ENCODE peak calls at places on chromosome 10, in ten cellular contexts. One of them, this sample, is unnamed.

GRCh38 chr10:114334301-114334700 is 70.0 kb downstream of the AFAP1L2 start:
- DNase-seq in A172: no peak
- DNase-seq in hypothalamus: no peak
- DNase-seq in activated CD8-positive, alpha-beta memory T cell treated with anti-CD3 and anti-CD28 coated beads, Interleukin-2, amount 50 U/mL, for 4 hours: no peak
- DNase-seq in NCI-H774: no peak
- DNase-seq in cardiac muscle cell: peak; percentile 47
- DNase-seq in activated T-cell treated with anti-CD3 and anti-CD28 coated beads, Interleukin-2, amount 50 U/mL, for 72 hours: no peak
- DNase-seq in stimulated activated CD4-positive, alpha-beta T cell treated with anti-CD3 and anti-CD28 coated beads, Interleukin-2, amount 100 ng/mL, for 48 hours: no peak
- DNase-seq in RWPE1: no peak
- DNase-seq in activated naive CD4-positive, alpha-beta T cell treated with anti-CD3 and anti-CD28 coated beads for 36 hours: no peak
- DNase-seq in this sample: no peak

GRCh38 chr10:63712717-63713115 is 191.5 kb downstream of the REEP3 start:
- DNase-seq in hypothalamus: no peak
- DNase-seq in activated naive CD4-positive, alpha-beta T cell treated with anti-CD3 and anti-CD28 coated beads for 36 hours: no peak
- DNase-seq in stimulated activated CD4-positive, alpha-beta T cell treated with anti-CD3 and anti-CD28 coated beads, Interleukin-2, amount 100 ng/mL, for 48 hours: no peak
- DNase-seq in RWPE1: no peak
- DNase-seq in cardiac muscle cell: peak; percentile 43
- DNase-seq in A172: no peak
- DNase-seq in activated T-cell treated with anti-CD3 and anti-CD28 coated beads, Interleukin-2, amount 50 U/mL, for 72 hours: no peak
- DNase-seq in NCI-H774: no peak
- DNase-seq in activated CD8-positive, alpha-beta memory T cell treated with anti-CD3 and anti-CD28 coated beads, Interleukin-2, amount 50 U/mL, for 4 hours: no peak
- DNase-seq in this sample: no peak

GRCh38 chr10:86708783-86709778 is 40.8 kb downstream of the LDB3 start:
- DNase-seq in activated T-cell treated with anti-CD3 and anti-CD28 coated beads, Interleukin-2, amount 50 U/mL, for 72 hours: no peak
- DNase-seq in hypothalamus: no peak
- DNase-seq in RWPE1: no peak
- DNase-seq in A172: no peak
- DNase-seq in activated naive CD4-positive, alpha-beta T cell treated with anti-CD3 and anti-CD28 coated beads for 36 hours: no peak
- DNase-seq in cardiac muscle cell: no peak
- DNase-seq in activated CD8-positive, alpha-beta memory T cell treated with anti-CD3 and anti-CD28 coated beads, Interleukin-2, amount 50 U/mL, for 4 hours: no peak
- DNase-seq in stimulated activated CD4-positive, alpha-beta T cell treated with anti-CD3 and anti-CD28 coated beads, Interleukin-2, amount 100 ng/mL, for 48 hours: no peak
- DNase-seq in NCI-H774: no peak
- DNase-seq in this sample: no peak

GRCh38 chr10:31782701-31783100 is 145.9 kb downstream of the ARHGAP12 start:
- DNase-seq in cardiac muscle cell: no peak
- DNase-seq in NCI-H774: no peak
- DNase-seq in activated naive CD4-positive, alpha-beta T cell treated with anti-CD3 and anti-CD28 coated beads for 36 hours: no peak
- DNase-seq in hypothalamus: no peak
- DNase-seq in stimulated activated CD4-positive, alpha-beta T cell treated with anti-CD3 and anti-CD28 coated beads, Interleukin-2, amount 100 ng/mL, for 48 hours: no peak
- DNase-seq in RWPE1: no peak
- DNase-seq in activated CD8-positive, alpha-beta memory T cell treated with anti-CD3 and anti-CD28 coated beads, Interleukin-2, amount 50 U/mL, for 4 hours: no peak
- DNase-seq in activated T-cell treated with anti-CD3 and anti-CD28 coated beads, Interleukin-2, amount 50 U/mL, for 72 hours: no peak
- DNase-seq in A172: no peak
- DNase-seq in this sample: no peak

GRCh38 chr10:46546591-46547330 is 9.7 kb downstream of the GPRIN2 start:
- DNase-seq in NCI-H774: no peak
- DNase-seq in RWPE1: peak; percentile 55
- DNase-seq in A172: no peak
- DNase-seq in cardiac muscle cell: no peak
- DNase-seq in activated CD8-positive, alpha-beta memory T cell treated with anti-CD3 and anti-CD28 coated beads, Interleukin-2, amount 50 U/mL, for 4 hours: peak; percentile 13
- DNase-seq in activated naive CD4-positive, alpha-beta T cell treated with anti-CD3 and anti-CD28 coated beads for 36 hours: peak; percentile 3
- DNase-seq in hypothalamus: no peak
- DNase-seq in activated T-cell treated with anti-CD3 and anti-CD28 coated beads, Interleukin-2, amount 50 U/mL, for 72 hours: no peak
- DNase-seq in stimulated activated CD4-positive, alpha-beta T cell treated with anti-CD3 and anti-CD28 coated beads, Interleukin-2, amount 100 ng/mL, for 48 hours: no peak
- DNase-seq in this sample: peak; percentile 57

GRCh38 chr10:90968448-90969086 is 47.7 kb upstream of the ANKRD1 start:
- DNase-seq in RWPE1: peak; percentile 72
- DNase-seq in activated T-cell treated with anti-CD3 and anti-CD28 coated beads, Interleukin-2, amount 50 U/mL, for 72 hours: no peak
- DNase-seq in A172: peak; percentile 99
- DNase-seq in hypothalamus: no peak
- DNase-seq in activated naive CD4-positive, alpha-beta T cell treated with anti-CD3 and anti-CD28 coated beads for 36 hours: no peak
- DNase-seq in cardiac muscle cell: peak; percentile 36
- DNase-seq in activated CD8-positive, alpha-beta memory T cell treated with anti-CD3 and anti-CD28 coated beads, Interleukin-2, amount 50 U/mL, for 4 hours: no peak
- DNase-seq in stimulated activated CD4-positive, alpha-beta T cell treated with anti-CD3 and anti-CD28 coated beads, Interleukin-2, amount 100 ng/mL, for 48 hours: no peak
- DNase-seq in NCI-H774: no peak
- DNase-seq in this sample: no peak

GRCh38 chr10:35924726-35925125 is 282.6 kb upstream of the FZD8 start:
- DNase-seq in RWPE1: no peak
- DNase-seq in A172: no peak
- DNase-seq in cardiac muscle cell: no peak
- DNase-seq in hypothalamus: no peak
- DNase-seq in NCI-H774: no peak
- DNase-seq in activated T-cell treated with anti-CD3 and anti-CD28 coated beads, Interleukin-2, amount 50 U/mL, for 72 hours: no peak
- DNase-seq in stimulated activated CD4-positive, alpha-beta T cell treated with anti-CD3 and anti-CD28 coated beads, Interleukin-2, amount 100 ng/mL, for 48 hours: no peak
- DNase-seq in activated CD8-positive, alpha-beta memory T cell treated with anti-CD3 and anti-CD28 coated beads, Interleukin-2, amount 50 U/mL, for 4 hours: no peak
- DNase-seq in activated naive CD4-positive, alpha-beta T cell treated with anti-CD3 and anti-CD28 coated beads for 36 hours: no peak
- DNase-seq in this sample: no peak

GRCh38 chr10:14696763-14697321 is 77.9 kb downstream of the FAM107B start:
- DNase-seq in activated naive CD4-positive, alpha-beta T cell treated with anti-CD3 and anti-CD28 coated beads for 36 hours: no peak
- DNase-seq in stimulated activated CD4-positive, alpha-beta T cell treated with anti-CD3 and anti-CD28 coated beads, Interleukin-2, amount 100 ng/mL, for 48 hours: no peak
- DNase-seq in activated CD8-positive, alpha-beta memory T cell treated with anti-CD3 and anti-CD28 coated beads, Interleukin-2, amount 50 U/mL, for 4 hours: no peak
- DNase-seq in activated T-cell treated with anti-CD3 and anti-CD28 coated beads, Interleukin-2, amount 50 U/mL, for 72 hours: no peak
- DNase-seq in hypothalamus: no peak
- DNase-seq in NCI-H774: no peak
- DNase-seq in cardiac muscle cell: no peak
- DNase-seq in RWPE1: no peak
- DNase-seq in A172: no peak
- DNase-seq in this sample: no peak

GRCh38 chr10:109456566-109457361 is 466.5 kb downstream of the XPNPEP1 start:
- DNase-seq in cardiac muscle cell: peak; percentile 0
- DNase-seq in RWPE1: no peak
- DNase-seq in activated naive CD4-positive, alpha-beta T cell treated with anti-CD3 and anti-CD28 coated beads for 36 hours: no peak
- DNase-seq in activated T-cell treated with anti-CD3 and anti-CD28 coated beads, Interleukin-2, amount 50 U/mL, for 72 hours: no peak
- DNase-seq in NCI-H774: no peak
- DNase-seq in A172: no peak
- DNase-seq in activated CD8-positive, alpha-beta memory T cell treated with anti-CD3 and anti-CD28 coated beads, Interleukin-2, amount 50 U/mL, for 4 hours: no peak
- DNase-seq in stimulated activated CD4-positive, alpha-beta T cell treated with anti-CD3 and anti-CD28 coated beads, Interleukin-2, amount 100 ng/mL, for 48 hours: no peak
- DNase-seq in hypothalamus: no peak
- DNase-seq in this sample: no peak

GRCh38 chr10:102643346-102644065 is 773 bp upstream of the TRIM8 start:
- DNase-seq in hypothalamus: peak; percentile 32
- DNase-seq in stimulated activated CD4-positive, alpha-beta T cell treated with anti-CD3 and anti-CD28 coated beads, Interleukin-2, amount 100 ng/mL, for 48 hours: peak; percentile 52
- DNase-seq in activated naive CD4-positive, alpha-beta T cell treated with anti-CD3 and anti-CD28 coated beads for 36 hours: peak; percentile 46
- DNase-seq in activated T-cell treated with anti-CD3 and anti-CD28 coated beads, Interleukin-2, amount 50 U/mL, for 72 hours: peak; percentile 60
- DNase-seq in NCI-H774: peak; percentile 14
- DNase-seq in activated CD8-positive, alpha-beta memory T cell treated with anti-CD3 and anti-CD28 coated beads, Interleukin-2, amount 50 U/mL, for 4 hours: peak; percentile 51
- DNase-seq in RWPE1: peak; percentile 72
- DNase-seq in A172: no peak
- DNase-seq in cardiac muscle cell: peak; percentile 88
- DNase-seq in this sample: peak; percentile 80

GRCh38 chr10:93346712-93347111 is 135.4 kb downstream of the MYOF start:
- DNase-seq in A172: no peak
- DNase-seq in activated CD8-positive, alpha-beta memory T cell treated with anti-CD3 and anti-CD28 coated beads, Interleukin-2, amount 50 U/mL, for 4 hours: no peak
- DNase-seq in stimulated activated CD4-positive, alpha-beta T cell treated with anti-CD3 and anti-CD28 coated beads, Interleukin-2, amount 100 ng/mL, for 48 hours: no peak
- DNase-seq in RWPE1: no peak
- DNase-seq in cardiac muscle cell: peak; percentile 21
- DNase-seq in NCI-H774: no peak
- DNase-seq in activated T-cell treated with anti-CD3 and anti-CD28 coated beads, Interleukin-2, amount 50 U/mL, for 72 hours: no peak
- DNase-seq in hypothalamus: no peak
- DNase-seq in activated naive CD4-positive, alpha-beta T cell treated with anti-CD3 and anti-CD28 coated beads for 36 hours: no peak
- DNase-seq in this sample: no peak

GRCh38 chr10:102814456-102814871 is 22.7 kb downstream of the CYP17A1 start:
- DNase-seq in activated CD8-positive, alpha-beta memory T cell treated with anti-CD3 and anti-CD28 coated beads, Interleukin-2, amount 50 U/mL, for 4 hours: no peak
- DNase-seq in hypothalamus: no peak
- DNase-seq in RWPE1: no peak
- DNase-seq in activated T-cell treated with anti-CD3 and anti-CD28 coated beads, Interleukin-2, amount 50 U/mL, for 72 hours: no peak
- DNase-seq in stimulated activated CD4-positive, alpha-beta T cell treated with anti-CD3 and anti-CD28 coated beads, Interleukin-2, amount 100 ng/mL, for 48 hours: no peak
- DNase-seq in NCI-H774: no peak
- DNase-seq in activated naive CD4-positive, alpha-beta T cell treated with anti-CD3 and anti-CD28 coated beads for 36 hours: no peak
- DNase-seq in A172: peak; percentile 56
- DNase-seq in cardiac muscle cell: peak; percentile 73
- DNase-seq in this sample: peak; percentile 68

GRCh38 chr10:52465202-52465601 is 151.1 kb downstream of the DKK1 start:
- DNase-seq in cardiac muscle cell: no peak
- DNase-seq in NCI-H774: no peak
- DNase-seq in activated T-cell treated with anti-CD3 and anti-CD28 coated beads, Interleukin-2, amount 50 U/mL, for 72 hours: no peak
- DNase-seq in activated naive CD4-positive, alpha-beta T cell treated with anti-CD3 and anti-CD28 coated beads for 36 hours: no peak
- DNase-seq in RWPE1: no peak
- DNase-seq in activated CD8-positive, alpha-beta memory T cell treated with anti-CD3 and anti-CD28 coated beads, Interleukin-2, amount 50 U/mL, for 4 hours: no peak
- DNase-seq in stimulated activated CD4-positive, alpha-beta T cell treated with anti-CD3 and anti-CD28 coated beads, Interleukin-2, amount 100 ng/mL, for 48 hours: no peak
- DNase-seq in A172: no peak
- DNase-seq in hypothalamus: no peak
- DNase-seq in this sample: no peak

GRCh38 chr10:76583711-76584161 is 1053.9 kb downstream of the KCNMA1 start:
- DNase-seq in activated naive CD4-positive, alpha-beta T cell treated with anti-CD3 and anti-CD28 coated beads for 36 hours: no peak
- DNase-seq in activated CD8-positive, alpha-beta memory T cell treated with anti-CD3 and anti-CD28 coated beads, Interleukin-2, amount 50 U/mL, for 4 hours: no peak
- DNase-seq in RWPE1: peak; percentile 92
- DNase-seq in activated T-cell treated with anti-CD3 and anti-CD28 coated beads, Interleukin-2, amount 50 U/mL, for 72 hours: no peak
- DNase-seq in cardiac muscle cell: peak; percentile 84
- DNase-seq in stimulated activated CD4-positive, alpha-beta T cell treated with anti-CD3 and anti-CD28 coated beads, Interleukin-2, amount 100 ng/mL, for 48 hours: no peak
- DNase-seq in A172: peak; percentile 90
- DNase-seq in hypothalamus: no peak
- DNase-seq in NCI-H774: no peak
- DNase-seq in this sample: no peak

GRCh38 chr10:120741415-120741814 is 109.7 kb upstream of the WDR11 start:
- DNase-seq in activated CD8-positive, alpha-beta memory T cell treated with anti-CD3 and anti-CD28 coated beads, Interleukin-2, amount 50 U/mL, for 4 hours: no peak
- DNase-seq in A172: no peak
- DNase-seq in hypothalamus: no peak
- DNase-seq in activated naive CD4-positive, alpha-beta T cell treated with anti-CD3 and anti-CD28 coated beads for 36 hours: no peak
- DNase-seq in activated T-cell treated with anti-CD3 and anti-CD28 coated beads, Interleukin-2, amount 50 U/mL, for 72 hours: no peak
- DNase-seq in RWPE1: no peak
- DNase-seq in stimulated activated CD4-positive, alpha-beta T cell treated with anti-CD3 and anti-CD28 coated beads, Interleukin-2, amount 100 ng/mL, for 48 hours: no peak
- DNase-seq in NCI-H774: no peak
- DNase-seq in cardiac muscle cell: no peak
- DNase-seq in this sample: no peak

GRCh38 chr10:97365761-97366351 is 31.3 kb upstream of the FRAT2 start:
- DNase-seq in activated naive CD4-positive, alpha-beta T cell treated with anti-CD3 and anti-CD28 coated beads for 36 hours: no peak
- DNase-seq in activated T-cell treated with anti-CD3 and anti-CD28 coated beads, Interleukin-2, amount 50 U/mL, for 72 hours: no peak
- DNase-seq in hypothalamus: no peak
- DNase-seq in cardiac muscle cell: no peak
- DNase-seq in RWPE1: no peak
- DNase-seq in activated CD8-positive, alpha-beta memory T cell treated with anti-CD3 and anti-CD28 coated beads, Interleukin-2, amount 50 U/mL, for 4 hours: no peak
- DNase-seq in A172: no peak
- DNase-seq in stimulated activated CD4-positive, alpha-beta T cell treated with anti-CD3 and anti-CD28 coated beads, Interleukin-2, amount 100 ng/mL, for 48 hours: no peak
- DNase-seq in NCI-H774: no peak
- DNase-seq in this sample: no peak

GRCh38 chr10:75208177-75208576 is 2.4 kb upstream of the VDAC2 start:
- DNase-seq in activated T-cell treated with anti-CD3 and anti-CD28 coated beads, Interleukin-2, amount 50 U/mL, for 72 hours: peak; percentile 16
- DNase-seq in NCI-H774: no peak
- DNase-seq in hypothalamus: no peak
- DNase-seq in activated CD8-positive, alpha-beta memory T cell treated with anti-CD3 and anti-CD28 coated beads, Interleukin-2, amount 50 U/mL, for 4 hours: no peak
- DNase-seq in RWPE1: peak; percentile 89
- DNase-seq in activated naive CD4-positive, alpha-beta T cell treated with anti-CD3 and anti-CD28 coated beads for 36 hours: no peak
- DNase-seq in stimulated activated CD4-positive, alpha-beta T cell treated with anti-CD3 and anti-CD28 coated beads, Interleukin-2, amount 100 ng/mL, for 48 hours: no peak
- DNase-seq in A172: no peak
- DNase-seq in cardiac muscle cell: peak; percentile 55
- DNase-seq in this sample: no peak

GRCh38 chr10:96673318-96674099 is 46.8 kb downstream of the PIK3AP1 start:
- DNase-seq in cardiac muscle cell: peak; percentile 28
- DNase-seq in stimulated activated CD4-positive, alpha-beta T cell treated with anti-CD3 and anti-CD28 coated beads, Interleukin-2, amount 100 ng/mL, for 48 hours: no peak
- DNase-seq in activated T-cell treated with anti-CD3 and anti-CD28 coated beads, Interleukin-2, amount 50 U/mL, for 72 hours: no peak
- DNase-seq in RWPE1: no peak
- DNase-seq in activated CD8-positive, alpha-beta memory T cell treated with anti-CD3 and anti-CD28 coated beads, Interleukin-2, amount 50 U/mL, for 4 hours: no peak
- DNase-seq in A172: peak; percentile 57
- DNase-seq in hypothalamus: no peak
- DNase-seq in activated naive CD4-positive, alpha-beta T cell treated with anti-CD3 and anti-CD28 coated beads for 36 hours: no peak
- DNase-seq in NCI-H774: no peak
- DNase-seq in this sample: peak; percentile 84

GRCh38 chr10:13475124-13475523 is 53.7 kb downstream of the BEND7 start:
- DNase-seq in A172: no peak
- DNase-seq in stimulated activated CD4-positive, alpha-beta T cell treated with anti-CD3 and anti-CD28 coated beads, Interleukin-2, amount 100 ng/mL, for 48 hours: no peak
- DNase-seq in hypothalamus: no peak
- DNase-seq in activated CD8-positive, alpha-beta memory T cell treated with anti-CD3 and anti-CD28 coated beads, Interleukin-2, amount 50 U/mL, for 4 hours: no peak
- DNase-seq in NCI-H774: no peak
- DNase-seq in cardiac muscle cell: no peak
- DNase-seq in RWPE1: peak; percentile 60
- DNase-seq in activated naive CD4-positive, alpha-beta T cell treated with anti-CD3 and anti-CD28 coated beads for 36 hours: no peak
- DNase-seq in activated T-cell treated with anti-CD3 and anti-CD28 coated beads, Interleukin-2, amount 50 U/mL, for 72 hours: no peak
- DNase-seq in this sample: no peak

GRCh38 chr10:79145174-79145483 is 76.4 kb downstream of the ZMIZ1 start:
- DNase-seq in cardiac muscle cell: no peak
- DNase-seq in activated T-cell treated with anti-CD3 and anti-CD28 coated beads, Interleukin-2, amount 50 U/mL, for 72 hours: no peak
- DNase-seq in activated naive CD4-positive, alpha-beta T cell treated with anti-CD3 and anti-CD28 coated beads for 36 hours: no peak
- DNase-seq in hypothalamus: no peak
- DNase-seq in RWPE1: no peak
- DNase-seq in activated CD8-positive, alpha-beta memory T cell treated with anti-CD3 and anti-CD28 coated beads, Interleukin-2, amount 50 U/mL, for 4 hours: no peak
- DNase-seq in A172: no peak
- DNase-seq in stimulated activated CD4-positive, alpha-beta T cell treated with anti-CD3 and anti-CD28 coated beads, Interleukin-2, amount 100 ng/mL, for 48 hours: no peak
- DNase-seq in NCI-H774: no peak
- DNase-seq in this sample: no peak

GRCh38 chr10:125584954-125585353 is 98.0 kb downstream of the TEX36 start:
- DNase-seq in NCI-H774: no peak
- DNase-seq in A172: no peak
- DNase-seq in stimulated activated CD4-positive, alpha-beta T cell treated with anti-CD3 and anti-CD28 coated beads, Interleukin-2, amount 100 ng/mL, for 48 hours: no peak
- DNase-seq in activated CD8-positive, alpha-beta memory T cell treated with anti-CD3 and anti-CD28 coated beads, Interleukin-2, amount 50 U/mL, for 4 hours: no peak
- DNase-seq in hypothalamus: no peak
- DNase-seq in cardiac muscle cell: no peak
- DNase-seq in activated naive CD4-positive, alpha-beta T cell treated with anti-CD3 and anti-CD28 coated beads for 36 hours: no peak
- DNase-seq in RWPE1: peak; percentile 22
- DNase-seq in activated T-cell treated with anti-CD3 and anti-CD28 coated beads, Interleukin-2, amount 50 U/mL, for 72 hours: no peak
- DNase-seq in this sample: no peak

GRCh38 chr10:75456122-75456521 is 24.7 kb downstream of the LRMDA start:
- DNase-seq in activated naive CD4-positive, alpha-beta T cell treated with anti-CD3 and anti-CD28 coated beads for 36 hours: no peak
- DNase-seq in stimulated activated CD4-positive, alpha-beta T cell treated with anti-CD3 and anti-CD28 coated beads, Interleukin-2, amount 100 ng/mL, for 48 hours: no peak
- DNase-seq in NCI-H774: no peak
- DNase-seq in activated T-cell treated with anti-CD3 and anti-CD28 coated beads, Interleukin-2, amount 50 U/mL, for 72 hours: no peak
- DNase-seq in A172: no peak
- DNase-seq in activated CD8-positive, alpha-beta memory T cell treated with anti-CD3 and anti-CD28 coated beads, Interleukin-2, amount 50 U/mL, for 4 hours: no peak
- DNase-seq in cardiac muscle cell: no peak
- DNase-seq in RWPE1: no peak
- DNase-seq in hypothalamus: no peak
- DNase-seq in this sample: no peak

GRCh38 chr10:3036155-3036554 is 31.2 kb upstream of the PFKP start:
- DNase-seq in hypothalamus: no peak
- DNase-seq in activated T-cell treated with anti-CD3 and anti-CD28 coated beads, Interleukin-2, amount 50 U/mL, for 72 hours: no peak
- DNase-seq in A172: no peak
- DNase-seq in NCI-H774: no peak
- DNase-seq in activated CD8-positive, alpha-beta memory T cell treated with anti-CD3 and anti-CD28 coated beads, Interleukin-2, amount 50 U/mL, for 4 hours: no peak
- DNase-seq in stimulated activated CD4-positive, alpha-beta T cell treated with anti-CD3 and anti-CD28 coated beads, Interleukin-2, amount 100 ng/mL, for 48 hours: no peak
- DNase-seq in activated naive CD4-positive, alpha-beta T cell treated with anti-CD3 and anti-CD28 coated beads for 36 hours: no peak
- DNase-seq in cardiac muscle cell: no peak
- DNase-seq in RWPE1: no peak
- DNase-seq in this sample: no peak

GRCh38 chr10:21524526-21525366 is 736 bp downstream of the SKIDA1 start:
- DNase-seq in activated naive CD4-positive, alpha-beta T cell treated with anti-CD3 and anti-CD28 coated beads for 36 hours: peak; percentile 16
- DNase-seq in RWPE1: no peak
- DNase-seq in activated CD8-positive, alpha-beta memory T cell treated with anti-CD3 and anti-CD28 coated beads, Interleukin-2, amount 50 U/mL, for 4 hours: no peak
- DNase-seq in activated T-cell treated with anti-CD3 and anti-CD28 coated beads, Interleukin-2, amount 50 U/mL, for 72 hours: no peak
- DNase-seq in NCI-H774: no peak
- DNase-seq in A172: peak; percentile 22
- DNase-seq in stimulated activated CD4-positive, alpha-beta T cell treated with anti-CD3 and anti-CD28 coated beads, Interleukin-2, amount 100 ng/mL, for 48 hours: no peak
- DNase-seq in cardiac muscle cell: peak; percentile 73
- DNase-seq in hypothalamus: no peak
- DNase-seq in this sample: no peak

GRCh38 chr10:128932071-128932820 is 534.8 kb upstream of the MGMT start:
- DNase-seq in cardiac muscle cell: no peak
- DNase-seq in activated naive CD4-positive, alpha-beta T cell treated with anti-CD3 and anti-CD28 coated beads for 36 hours: no peak
- DNase-seq in activated T-cell treated with anti-CD3 and anti-CD28 coated beads, Interleukin-2, amount 50 U/mL, for 72 hours: no peak
- DNase-seq in hypothalamus: no peak
- DNase-seq in A172: no peak
- DNase-seq in stimulated activated CD4-positive, alpha-beta T cell treated with anti-CD3 and anti-CD28 coated beads, Interleukin-2, amount 100 ng/mL, for 48 hours: no peak
- DNase-seq in NCI-H774: no peak
- DNase-seq in RWPE1: no peak
- DNase-seq in activated CD8-positive, alpha-beta memory T cell treated with anti-CD3 and anti-CD28 coated beads, Interleukin-2, amount 50 U/mL, for 4 hours: no peak
- DNase-seq in this sample: no peak

GRCh38 chr10:110868981-110869380 is 2.7 kb upstream of the PDCD4 start:
- DNase-seq in activated CD8-positive, alpha-beta memory T cell treated with anti-CD3 and anti-CD28 coated beads, Interleukin-2, amount 50 U/mL, for 4 hours: no peak
- DNase-seq in hypothalamus: no peak
- DNase-seq in cardiac muscle cell: no peak
- DNase-seq in stimulated activated CD4-positive, alpha-beta T cell treated with anti-CD3 and anti-CD28 coated beads, Interleukin-2, amount 100 ng/mL, for 48 hours: no peak
- DNase-seq in RWPE1: no peak
- DNase-seq in activated T-cell treated with anti-CD3 and anti-CD28 coated beads, Interleukin-2, amount 50 U/mL, for 72 hours: no peak
- DNase-seq in A172: no peak
- DNase-seq in NCI-H774: no peak
- DNase-seq in activated naive CD4-positive, alpha-beta T cell treated with anti-CD3 and anti-CD28 coated beads for 36 hours: peak; percentile 25
- DNase-seq in this sample: no peak

GRCh38 chr10:76763360-76763759 is 874.2 kb downstream of the KCNMA1 start:
- DNase-seq in hypothalamus: no peak
- DNase-seq in RWPE1: no peak
- DNase-seq in stimulated activated CD4-positive, alpha-beta T cell treated with anti-CD3 and anti-CD28 coated beads, Interleukin-2, amount 100 ng/mL, for 48 hours: no peak
- DNase-seq in cardiac muscle cell: no peak
- DNase-seq in activated CD8-positive, alpha-beta memory T cell treated with anti-CD3 and anti-CD28 coated beads, Interleukin-2, amount 50 U/mL, for 4 hours: no peak
- DNase-seq in activated naive CD4-positive, alpha-beta T cell treated with anti-CD3 and anti-CD28 coated beads for 36 hours: no peak
- DNase-seq in NCI-H774: no peak
- DNase-seq in activated T-cell treated with anti-CD3 and anti-CD28 coated beads, Interleukin-2, amount 50 U/mL, for 72 hours: no peak
- DNase-seq in A172: peak; percentile 2
- DNase-seq in this sample: no peak

GRCh38 chr10:34528320-34528719 is 286.8 kb downstream of the PARD3 start:
- DNase-seq in activated CD8-positive, alpha-beta memory T cell treated with anti-CD3 and anti-CD28 coated beads, Interleukin-2, amount 50 U/mL, for 4 hours: no peak
- DNase-seq in activated T-cell treated with anti-CD3 and anti-CD28 coated beads, Interleukin-2, amount 50 U/mL, for 72 hours: no peak
- DNase-seq in RWPE1: peak; percentile 77
- DNase-seq in A172: peak; percentile 97
- DNase-seq in hypothalamus: no peak
- DNase-seq in stimulated activated CD4-positive, alpha-beta T cell treated with anti-CD3 and anti-CD28 coated beads, Interleukin-2, amount 100 ng/mL, for 48 hours: no peak
- DNase-seq in activated naive CD4-positive, alpha-beta T cell treated with anti-CD3 and anti-CD28 coated beads for 36 hours: peak; percentile 14
- DNase-seq in cardiac muscle cell: peak; percentile 95
- DNase-seq in NCI-H774: no peak
- DNase-seq in this sample: no peak

This sample was measured in natural killer cell treated with Interleukin-12 subunit alpha and Interleukin-12 subunit beta and Interleukin-15 and Interleukin-18, amount 100 ng/mL, for 72 hours.